ENCODE peak calls at places on chromosomes 7 and 10, in seven cellular contexts. One of them, this sample, is unnamed.

GRCh38 chr10:6607778-6608177 is 27.7 kb upstream of the PRKCQ start:
- DNase-seq in GM23338: no peak
- DNase-seq in hepatocyte: no peak
- DNase-seq in PC-3: no peak
- DNase-seq in MM.1S: no peak
- DNase-seq in SK-N-SH: no peak
- DNase-seq in HCT116: no peak
- DNase-seq in this sample: no peak

GRCh38 chr10:52028518-52028858 is 285.6 kb upstream of the DKK1 start:
- DNase-seq in GM23338: no peak
- DNase-seq in hepatocyte: no peak
- DNase-seq in PC-3: no peak
- DNase-seq in MM.1S: no peak
- DNase-seq in SK-N-SH: no peak
- DNase-seq in HCT116: no peak
- DNase-seq in this sample: no peak

GRCh38 chr7:33814958-33815735 is 90.2 kb upstream of the BMPER start:
- DNase-seq in GM23338: no peak
- DNase-seq in hepatocyte: no peak
- DNase-seq in PC-3: no peak
- DNase-seq in MM.1S: no peak
- DNase-seq in SK-N-SH: no peak
- DNase-seq in HCT116: no peak
- DNase-seq in this sample: no peak

GRCh38 chr10:4391683-4392082 is 434.3 kb upstream of the AKR1E2 start:
- DNase-seq in GM23338: peak
- DNase-seq in hepatocyte: no peak
- DNase-seq in PC-3: peak
- DNase-seq in MM.1S: no peak
- DNase-seq in SK-N-SH: no peak
- DNase-seq in HCT116: peak
- DNase-seq in this sample: peak

GRCh38 chr7:24728503-24729364 is 28.5 kb downstream of the GSDME start:
- DNase-seq in GM23338: no peak
- DNase-seq in hepatocyte: no peak
- DNase-seq in PC-3: no peak
- DNase-seq in MM.1S: no peak
- DNase-seq in SK-N-SH: no peak
- DNase-seq in HCT116: no peak
- DNase-seq in this sample: no peak

GRCh38 chr10:114376523-114376922 is 27.8 kb downstream of the AFAP1L2 start:
- DNase-seq in GM23338: no peak
- DNase-seq in hepatocyte: no peak
- DNase-seq in PC-3: no peak
- DNase-seq in MM.1S: no peak
- DNase-seq in SK-N-SH: no peak
- DNase-seq in HCT116: no peak
- DNase-seq in this sample: no peak

GRCh38 chr7:77276120-77276519 is 76.5 kb upstream of the FGL2 start:
- DNase-seq in GM23338: no peak
- DNase-seq in hepatocyte: no peak
- DNase-seq in PC-3: no peak
- DNase-seq in MM.1S: no peak
- DNase-seq in SK-N-SH: no peak
- DNase-seq in HCT116: no peak
- DNase-seq in this sample: no peak

GRCh38 chr7:133650487-133651292 is 397.8 kb downstream of the EXOC4 start:
- DNase-seq in GM23338: no peak
- DNase-seq in hepatocyte: no peak
- DNase-seq in PC-3: no peak
- DNase-seq in MM.1S: no peak
- DNase-seq in SK-N-SH: no peak
- DNase-seq in HCT116: no peak
- DNase-seq in this sample: no peak

GRCh38 chr7:78587443-78588044 is 789.0 kb downstream of the PHTF2 start:
- DNase-seq in GM23338: peak
- DNase-seq in hepatocyte: no peak
- DNase-seq in PC-3: peak
- DNase-seq in MM.1S: peak
- DNase-seq in SK-N-SH: peak
- DNase-seq in HCT116: peak
- DNase-seq in this sample: peak

GRCh38 chr10:51113007-51113406 is 38.7 kb downstream of the PRKG1 start:
- DNase-seq in GM23338: no peak
- DNase-seq in hepatocyte: no peak
- DNase-seq in PC-3: no peak
- DNase-seq in MM.1S: no peak
- DNase-seq in SK-N-SH: no peak
- DNase-seq in HCT116: no peak
- DNase-seq in this sample: no peak

GRCh38 chr10:4984971-4985594 is 18.6 kb downstream of the AKR1C2 start:
- DNase-seq in GM23338: no peak
- DNase-seq in hepatocyte: no peak
- DNase-seq in PC-3: no peak
- DNase-seq in MM.1S: no peak
- DNase-seq in SK-N-SH: no peak
- DNase-seq in HCT116: no peak
- DNase-seq in this sample: no peak

GRCh38 chr10:4059471-4060138 is 274.6 kb upstream of the KLF6 start:
- DNase-seq in GM23338: no peak
- DNase-seq in hepatocyte: no peak
- DNase-seq in PC-3: no peak
- DNase-seq in MM.1S: no peak
- DNase-seq in SK-N-SH: no peak
- DNase-seq in HCT116: no peak
- DNase-seq in this sample: peak

GRCh38 chr7:44261239-44261638 is 60.5 kb downstream of the YKT6 start:
- DNase-seq in GM23338: no peak
- DNase-seq in hepatocyte: no peak
- DNase-seq in PC-3: no peak
- DNase-seq in MM.1S: no peak
- DNase-seq in SK-N-SH: no peak
- DNase-seq in HCT116: no peak
- DNase-seq in this sample: peak

GRCh38 chr7:24884401-24884800 is 95.6 kb downstream of the OSBPL3 start:
- DNase-seq in GM23338: no peak
- DNase-seq in hepatocyte: no peak
- DNase-seq in PC-3: no peak
- DNase-seq in MM.1S: no peak
- DNase-seq in SK-N-SH: no peak
- DNase-seq in HCT116: no peak
- DNase-seq in this sample: no peak

GRCh38 chr7:144134116-144134515 is 11.1 kb downstream of the OR2A14 start:
- DNase-seq in GM23338: peak
- DNase-seq in hepatocyte: no peak
- DNase-seq in PC-3: no peak
- DNase-seq in MM.1S: no peak
- DNase-seq in SK-N-SH: no peak
- DNase-seq in HCT116: no peak
- DNase-seq in this sample: no peak

GRCh38 chr7:38796636-38797501 is 112.1 kb downstream of the VPS41 start:
- DNase-seq in GM23338: peak
- DNase-seq in hepatocyte: peak
- DNase-seq in PC-3: peak
- DNase-seq in MM.1S: peak
- DNase-seq in SK-N-SH: peak
- DNase-seq in HCT116: peak
- DNase-seq in this sample: peak

GRCh38 chr10:60827791-60828488 is 49.7 kb downstream of the CDK1 start:
- DNase-seq in GM23338: peak
- DNase-seq in hepatocyte: no peak
- DNase-seq in PC-3: peak
- DNase-seq in MM.1S: no peak
- DNase-seq in SK-N-SH: no peak
- DNase-seq in HCT116: no peak
- DNase-seq in this sample: no peak

GRCh38 chr10:29344073-29344820 is 55.4 kb downstream of the LYZL1 start:
- DNase-seq in GM23338: peak
- DNase-seq in hepatocyte: no peak
- DNase-seq in PC-3: peak
- DNase-seq in MM.1S: no peak
- DNase-seq in SK-N-SH: no peak
- DNase-seq in HCT116: no peak
- DNase-seq in this sample: no peak

GRCh38 chr7:155194531-155195140 is 103.0 kb upstream of the INSIG1 start:
- DNase-seq in GM23338: no peak
- DNase-seq in hepatocyte: no peak
- DNase-seq in PC-3: no peak
- DNase-seq in MM.1S: no peak
- DNase-seq in SK-N-SH: no peak
- DNase-seq in HCT116: no peak
- DNase-seq in this sample: no peak

GRCh38 chr7:49010717-49011116 is 86.4 kb downstream of the CDC14C start:
- DNase-seq in GM23338: no peak
- DNase-seq in hepatocyte: no peak
- DNase-seq in PC-3: no peak
- DNase-seq in MM.1S: no peak
- DNase-seq in SK-N-SH: no peak
- DNase-seq in HCT116: no peak
- DNase-seq in this sample: no peak

GRCh38 chr10:119231654-119232053 is 24.3 kb downstream of the GRK5 start:
- DNase-seq in GM23338: no peak
- DNase-seq in hepatocyte: no peak
- DNase-seq in PC-3: no peak
- DNase-seq in MM.1S: no peak
- DNase-seq in SK-N-SH: no peak
- DNase-seq in HCT116: no peak
- DNase-seq in this sample: no peak

GRCh38 chr7:156224441-156225225 is 412.4 kb upstream of the SHH start:
- DNase-seq in GM23338: no peak
- DNase-seq in hepatocyte: no peak
- DNase-seq in PC-3: no peak
- DNase-seq in MM.1S: no peak
- DNase-seq in SK-N-SH: no peak
- DNase-seq in HCT116: no peak
- DNase-seq in this sample: no peak

GRCh38 chr10:99528867-99529285 is 3.9 kb upstream of the NKX2-3 start:
- DNase-seq in GM23338: no peak
- DNase-seq in hepatocyte: no peak
- DNase-seq in PC-3: no peak
- DNase-seq in MM.1S: no peak
- DNase-seq in SK-N-SH: no peak
- DNase-seq in HCT116: no peak
- DNase-seq in this sample: no peak
- H3K4me3 ChIP-seq in GM23338: no peak
- H3K4me3 ChIP-seq in hepatocyte: no peak
- H3K4me3 ChIP-seq in PC-3: no peak
- H3K4me3 ChIP-seq in MM.1S: no peak
- H3K4me3 ChIP-seq in SK-N-SH: no peak
- H3K4me3 ChIP-seq in HCT116: no peak
- H3K4me3 ChIP-seq in this sample: no peak

GRCh38 chr10:79925614-79926013 is 23.3 kb downstream of the SFTPD start:
- DNase-seq in GM23338: no peak
- DNase-seq in hepatocyte: no peak
- DNase-seq in PC-3: no peak
- DNase-seq in MM.1S: no peak
- DNase-seq in SK-N-SH: no peak
- DNase-seq in HCT116: no peak
- DNase-seq in this sample: no peak

GRCh38 chr10:79928028-79928583 is 20.8 kb downstream of the SFTPD start:
- DNase-seq in GM23338: no peak
- DNase-seq in hepatocyte: no peak
- DNase-seq in PC-3: no peak
- DNase-seq in MM.1S: no peak
- DNase-seq in SK-N-SH: no peak
- DNase-seq in HCT116: no peak
- DNase-seq in this sample: no peak

GRCh38 chr10:79927111-79927828 is 21.6 kb downstream of the SFTPD start:
- DNase-seq in GM23338: no peak
- DNase-seq in hepatocyte: no peak
- DNase-seq in PC-3: no peak
- DNase-seq in MM.1S: no peak
- DNase-seq in SK-N-SH: peak
- DNase-seq in HCT116: no peak
- DNase-seq in this sample: no peak

GRCh38 chr10:79923669-79924068 is 25.2 kb downstream of the SFTPD start:
- DNase-seq in GM23338: no peak
- DNase-seq in hepatocyte: no peak
- DNase-seq in PC-3: no peak
- DNase-seq in MM.1S: no peak
- DNase-seq in SK-N-SH: no peak
- DNase-seq in HCT116: no peak
- DNase-seq in this sample: no peak

GRCh38 chr10:79926037-79926436 is 22.9 kb downstream of the SFTPD start:
- DNase-seq in GM23338: no peak
- DNase-seq in hepatocyte: no peak
- DNase-seq in PC-3: no peak
- DNase-seq in MM.1S: no peak
- DNase-seq in SK-N-SH: no peak
- DNase-seq in HCT116: no peak
- DNase-seq in this sample: no peak
- TF ChIP-seq EZH2phosphoT487 in GM23338: no peak
- TF ChIP-seq EZH2phosphoT487 in hepatocyte: no peak
- TF ChIP-seq EZH2phosphoT487 in PC-3: no peak
- TF ChIP-seq EZH2phosphoT487 in MM.1S: no peak
- TF ChIP-seq EZH2phosphoT487 in SK-N-SH: no peak
- TF ChIP-seq EZH2phosphoT487 in HCT116: no peak
- TF ChIP-seq EZH2phosphoT487 in this sample: no peak

DNA sequence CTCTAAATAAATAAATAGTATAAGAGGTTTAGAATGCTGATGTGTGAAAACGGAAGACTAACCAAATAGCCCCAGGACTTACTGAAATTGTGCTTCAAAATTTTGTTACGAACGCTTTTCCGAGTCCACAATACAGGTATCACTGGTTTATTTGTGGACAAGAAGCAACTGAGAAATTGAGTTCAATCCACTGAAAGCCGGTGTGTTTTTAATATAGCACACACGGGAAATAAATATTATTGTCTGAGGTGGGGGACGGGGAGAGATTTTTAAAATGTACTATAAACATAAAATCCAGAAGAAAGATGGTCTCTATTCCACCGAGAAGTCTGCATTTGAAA is 598 bp downstream of the SLC16A12 start:
- DNase-seq in GM23338: no peak
- DNase-seq in hepatocyte: no peak
- DNase-seq in PC-3: no peak
- DNase-seq in MM.1S: no peak
- DNase-seq in SK-N-SH: no peak
- DNase-seq in HCT116: no peak
- DNase-seq in this sample: no peak
- H3K4me3 ChIP-seq in GM23338: peak
- H3K4me3 ChIP-seq in hepatocyte: peak
- H3K4me3 ChIP-seq in PC-3: no peak
- H3K4me3 ChIP-seq in MM.1S: no peak
- H3K4me3 ChIP-seq in SK-N-SH: peak
- H3K4me3 ChIP-seq in HCT116: no peak
- H3K4me3 ChIP-seq in this sample: no peak

DNA sequence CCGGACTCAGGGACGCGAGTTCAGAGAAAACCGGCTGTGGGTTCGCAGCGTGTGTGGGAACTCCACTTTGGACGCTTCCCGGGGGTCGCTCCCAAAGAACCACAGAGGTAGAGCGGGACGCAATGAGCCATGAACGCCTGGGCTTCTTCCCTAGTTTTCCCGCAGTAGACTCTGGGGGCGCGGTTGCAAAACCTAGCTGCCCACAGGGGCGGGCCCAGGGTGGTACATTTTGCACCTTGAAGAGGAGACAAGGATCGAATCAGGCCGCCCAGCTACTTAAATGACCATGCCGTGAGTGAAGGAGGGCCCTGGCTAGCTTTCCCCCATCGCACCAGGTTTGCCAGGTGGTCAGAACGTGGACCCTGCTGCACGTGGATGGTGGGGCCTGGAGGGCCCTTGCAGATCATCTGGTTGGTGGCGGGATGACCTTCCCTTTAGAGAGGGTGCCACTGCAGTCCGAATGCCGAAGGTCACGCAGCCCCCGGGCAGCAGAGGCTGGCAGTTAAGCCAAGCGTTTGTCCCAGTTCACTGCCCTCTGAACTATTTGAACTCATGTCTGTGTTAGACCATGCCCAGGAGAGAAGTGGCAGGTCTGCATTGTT is 568 bp upstream of the SHTN1 start:
- DNase-seq in GM23338: peak
- DNase-seq in hepatocyte: peak
- DNase-seq in PC-3: peak
- DNase-seq in MM.1S: no peak
- DNase-seq in SK-N-SH: no peak
- DNase-seq in HCT116: peak
- DNase-seq in this sample: no peak
- TF ChIP-seq EZH2phosphoT487 in GM23338: no peak
- TF ChIP-seq EZH2phosphoT487 in hepatocyte: no peak
- TF ChIP-seq EZH2phosphoT487 in PC-3: no peak
- TF ChIP-seq EZH2phosphoT487 in MM.1S: no peak
- TF ChIP-seq EZH2phosphoT487 in SK-N-SH: no peak
- TF ChIP-seq EZH2phosphoT487 in HCT116: no peak
- TF ChIP-seq EZH2phosphoT487 in this sample: no peak